ENCODE peak calls at places on chromosomes 13 and 19, in eight cellular contexts. One of them, this sample, is unnamed.
A peak's percentile ranks its signal among the peaks of the same experiment; 100 is the strongest.

GRCh38 chr19:21082011-21082975 is at the start of gene ZNF714:
- DNase-seq in hepatocyte: peak; percentile 95
- DNase-seq in neural progenitor cell: peak; percentile 97
- DNase-seq in body of pancreas: peak; percentile 91
- DNase-seq in ascending aorta: peak; percentile 89
- DNase-seq in HCT116: peak; percentile 95
- DNase-seq in left ventricle myocardium inferior: peak; percentile 81
- DNase-seq in spleen: peak; percentile 92
- DNase-seq in this sample: peak; percentile 96

GRCh38 chr13:74040200-74040599 is 94.0 kb downstream of the KLF12 start:
- DNase-seq in HCT116: peak; percentile 49
- DNase-seq in hepatocyte: peak; percentile 65
- DNase-seq in ascending aorta: no peak
- DNase-seq in left ventricle myocardium inferior: peak; percentile 46
- DNase-seq in spleen: peak; percentile 74
- DNase-seq in body of pancreas: peak; percentile 17
- DNase-seq in neural progenitor cell: peak; percentile 89
- DNase-seq in this sample: peak; percentile 46

GRCh38 chr19:55519461-55520311 is 17.2 kb downstream of the SBK2 start:
- DNase-seq in neural progenitor cell: no peak
- DNase-seq in ascending aorta: no peak
- DNase-seq in HCT116: no peak
- DNase-seq in left ventricle myocardium inferior: no peak
- DNase-seq in spleen: no peak
- DNase-seq in hepatocyte: no peak
- DNase-seq in body of pancreas: no peak
- DNase-seq in this sample: no peak

GRCh38 chr13:28492527-28493367 is 2.2 kb downstream of the FLT1 start:
- DNase-seq in spleen: no peak
- DNase-seq in ascending aorta: no peak
- DNase-seq in neural progenitor cell: peak; percentile 46
- DNase-seq in hepatocyte: no peak
- DNase-seq in HCT116: no peak
- DNase-seq in body of pancreas: no peak
- DNase-seq in left ventricle myocardium inferior: no peak
- DNase-seq in this sample: no peak

GRCh38 chr13:43057653-43058317 is 34.4 kb downstream of the DNAJC15 start:
- DNase-seq in hepatocyte: no peak
- DNase-seq in body of pancreas: no peak
- DNase-seq in left ventricle myocardium inferior: no peak
- DNase-seq in spleen: no peak
- DNase-seq in HCT116: peak; percentile 68
- DNase-seq in ascending aorta: no peak
- DNase-seq in neural progenitor cell: peak; percentile 35
- DNase-seq in this sample: no peak

GRCh38 chr19:1274852-1275259 is 474 bp upstream of the FAM174C start:
- DNase-seq in spleen: no peak
- DNase-seq in neural progenitor cell: peak; percentile 67
- DNase-seq in HCT116: no peak
- DNase-seq in ascending aorta: no peak
- DNase-seq in left ventricle myocardium inferior: no peak
- DNase-seq in hepatocyte: no peak
- DNase-seq in body of pancreas: no peak
- DNase-seq in this sample: peak; percentile 89

GRCh38 chr19:58558066-58558622 is at the start of gene UBE2M:
- DNase-seq in left ventricle myocardium inferior: peak; percentile 58
- DNase-seq in body of pancreas: peak; percentile 70
- DNase-seq in hepatocyte: peak; percentile 96
- DNase-seq in spleen: peak; percentile 95
- DNase-seq in HCT116: no peak
- DNase-seq in ascending aorta: peak; percentile 85
- DNase-seq in neural progenitor cell: no peak
- DNase-seq in this sample: peak; percentile 93

GRCh38 chr13:33050161-33050560 is 33.9 kb downstream of the KL start:
- DNase-seq in neural progenitor cell: no peak
- DNase-seq in ascending aorta: no peak
- DNase-seq in HCT116: no peak
- DNase-seq in left ventricle myocardium inferior: no peak
- DNase-seq in spleen: no peak
- DNase-seq in body of pancreas: no peak
- DNase-seq in hepatocyte: no peak
- DNase-seq in this sample: no peak

GRCh38 chr13:109998808-109999528 is 212.6 kb upstream of the IRS2 start:
- DNase-seq in neural progenitor cell: no peak
- DNase-seq in spleen: no peak
- DNase-seq in ascending aorta: no peak
- DNase-seq in left ventricle myocardium inferior: no peak
- DNase-seq in HCT116: no peak
- DNase-seq in body of pancreas: no peak
- DNase-seq in hepatocyte: peak; percentile 72
- DNase-seq in this sample: no peak

DNA sequence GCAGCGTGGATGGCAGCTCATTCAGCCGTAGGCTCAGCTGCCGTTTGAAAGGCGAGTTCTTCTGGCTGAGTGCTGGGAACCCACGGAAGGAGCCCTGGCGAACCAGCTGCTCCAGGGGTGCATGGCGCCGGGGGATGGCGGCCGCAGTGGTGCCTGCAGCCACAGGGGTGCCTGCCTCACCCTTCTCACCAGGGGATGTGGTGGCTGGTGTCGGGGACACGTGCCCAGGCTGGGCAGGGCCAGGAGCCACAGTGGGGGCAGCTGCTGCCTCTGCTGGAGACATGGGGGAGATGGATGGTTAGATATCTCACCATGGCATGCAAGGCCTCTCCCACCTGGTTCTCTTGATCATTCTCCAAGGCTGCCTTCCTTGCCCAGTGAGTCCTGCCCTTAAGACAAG is 17.1 kb downstream of the NUMBL start:
- DNase-seq in neural progenitor cell: no peak
- DNase-seq in hepatocyte: no peak
- DNase-seq in spleen: peak; percentile 57
- DNase-seq in HCT116: no peak
- DNase-seq in body of pancreas: no peak
- DNase-seq in left ventricle myocardium inferior: no peak
- DNase-seq in ascending aorta: no peak
- DNase-seq in this sample: peak; percentile 65
- H3K4me3 ChIP-seq in neural progenitor cell: no peak overlapping the region
- H3K4me3 ChIP-seq in hepatocyte: no peak overlapping the region
- H3K4me3 ChIP-seq in spleen: no peak overlapping the region
- H3K4me3 ChIP-seq in HCT116: no peak overlapping the region
- H3K4me3 ChIP-seq in body of pancreas: no peak overlapping the region
- H3K4me3 ChIP-seq in left ventricle myocardium inferior: no peak overlapping the region
- H3K4me3 ChIP-seq in ascending aorta: no peak overlapping the region
- H3K4me3 ChIP-seq in this sample: no peak overlapping the region

DNA sequence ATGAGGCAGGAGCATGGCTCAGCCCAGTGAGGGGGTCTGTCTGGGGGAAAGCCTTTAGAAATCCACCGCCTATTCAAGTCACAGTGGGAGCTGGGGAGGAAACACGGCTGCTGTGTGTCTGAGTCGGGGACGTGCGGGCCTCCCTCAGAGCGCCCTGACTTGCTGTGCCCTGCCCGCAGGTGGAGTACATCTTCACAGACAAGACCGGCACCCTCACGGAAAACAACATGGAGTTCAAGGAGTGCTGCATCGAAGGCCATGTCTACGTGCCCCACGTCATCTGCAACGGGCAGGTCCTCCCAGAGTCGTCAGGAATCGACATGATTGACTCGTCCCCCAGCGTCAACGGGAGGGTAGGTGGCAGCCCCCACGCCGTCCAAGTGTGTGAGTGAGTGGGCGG is 137.8 kb upstream of the MCF2L start:
- DNase-seq in neural progenitor cell: no peak
- DNase-seq in HCT116: no peak
- DNase-seq in hepatocyte: no peak
- DNase-seq in ascending aorta: no peak
- DNase-seq in left ventricle myocardium inferior: no peak
- DNase-seq in body of pancreas: no peak
- DNase-seq in spleen: no peak
- DNase-seq in this sample: no peak
- H3K4me3 ChIP-seq in neural progenitor cell: no peak overlapping the region
- H3K4me3 ChIP-seq in HCT116: no peak overlapping the region
- H3K4me3 ChIP-seq in hepatocyte: no peak overlapping the region
- H3K4me3 ChIP-seq in ascending aorta: no peak overlapping the region
- H3K4me3 ChIP-seq in left ventricle myocardium inferior: no peak overlapping the region
- H3K4me3 ChIP-seq in body of pancreas: no peak overlapping the region
- H3K4me3 ChIP-seq in spleen: no peak overlapping the region
- H3K4me3 ChIP-seq in this sample: no peak overlapping the region

DNA sequence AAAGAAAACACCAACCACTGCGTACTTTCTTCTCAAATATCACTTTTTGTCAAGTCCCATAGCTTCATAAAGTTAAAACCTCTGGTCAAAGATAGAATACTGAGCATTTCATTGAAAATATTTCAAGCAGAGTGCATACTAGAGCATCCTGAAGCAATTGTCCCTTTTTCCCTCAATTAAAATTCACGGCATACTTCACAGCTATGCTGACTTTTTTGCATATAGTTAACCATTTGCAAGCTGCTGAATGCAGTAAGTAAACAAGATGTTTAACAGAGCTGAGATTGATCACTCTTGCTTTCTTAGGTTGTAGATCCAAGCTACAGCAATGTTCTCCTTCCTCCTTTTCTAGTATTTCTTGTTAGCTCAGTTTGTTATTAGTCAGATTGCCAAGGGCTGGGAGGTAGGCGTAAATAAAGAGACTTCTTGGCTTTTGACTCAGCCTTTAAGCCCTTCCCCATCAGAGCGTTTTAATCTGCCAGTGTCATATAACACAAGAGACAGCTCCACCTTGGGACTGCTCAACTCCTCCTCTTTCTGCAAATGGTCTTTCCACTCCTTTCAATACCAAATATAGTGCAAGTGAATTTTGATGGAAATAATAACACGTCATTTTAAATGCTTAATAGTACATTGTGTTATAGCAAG is at the start of gene SLITRK6:
- DNase-seq in hepatocyte: peak; percentile 75
- DNase-seq in spleen: no peak
- DNase-seq in ascending aorta: no peak
- DNase-seq in left ventricle myocardium inferior: no peak
- DNase-seq in body of pancreas: no peak
- DNase-seq in HCT116: peak; percentile 15
- DNase-seq in neural progenitor cell: peak; percentile 74
- DNase-seq in this sample: no peak
- H3K4me3 ChIP-seq in hepatocyte: peak within 1 kb of the TSS; percentile 23
- H3K4me3 ChIP-seq in spleen: no peak within 1 kb of the TSS
- H3K4me3 ChIP-seq in ascending aorta: no peak within 1 kb of the TSS
- H3K4me3 ChIP-seq in left ventricle myocardium inferior: peak within 1 kb of the TSS; percentile 13
- H3K4me3 ChIP-seq in body of pancreas: no peak within 1 kb of the TSS
- H3K4me3 ChIP-seq in HCT116: no peak within 1 kb of the TSS
- H3K4me3 ChIP-seq in neural progenitor cell: peak within 1 kb of the TSS; percentile 23
- H3K4me3 ChIP-seq in this sample: no peak within 1 kb of the TSS

GRCh38 chr13:40664100-40665060 is 2.1 kb downstream of the FOXO1 start:
- DNase-seq in hepatocyte: peak; percentile 77
- DNase-seq in ascending aorta: peak; percentile 86
- DNase-seq in neural progenitor cell: peak; percentile 45
- DNase-seq in body of pancreas: peak; percentile 79
- DNase-seq in spleen: peak; percentile 95
- DNase-seq in left ventricle myocardium inferior: peak; percentile 87
- DNase-seq in HCT116: no peak
- DNase-seq in this sample: peak; percentile 89
- H3K4me3 ChIP-seq in hepatocyte: peak overlapping the region; percentile 93
- H3K4me3 ChIP-seq in ascending aorta: peak overlapping the region; percentile 79
- H3K4me3 ChIP-seq in neural progenitor cell: peak overlapping the region; percentile 77
- H3K4me3 ChIP-seq in body of pancreas: peak overlapping the region; percentile 89
- H3K4me3 ChIP-seq in spleen: peak overlapping the region; percentile 82
- H3K4me3 ChIP-seq in left ventricle myocardium inferior: peak overlapping the region; percentile 95
- H3K4me3 ChIP-seq in HCT116: peak overlapping the region; percentile 68
- H3K4me3 ChIP-seq in this sample: peak overlapping the region; percentile 91

This sample was measured in kidney.